ENCODE peak calls at places on chromosomes 4 and X, in five cellular contexts. One of them, this sample, is unnamed.

GRCh38 chr4:151979835-151980234 is 219.0 kb upstream of the GATB start:
- DNase-seq in stomach: no peak
- DNase-seq in IMR-90: no peak
- DNase-seq in testis: no peak
- DNase-seq in aorta: no peak
- DNase-seq in this sample: no peak

GRCh38 chr4:4631150-4631549 is 89.3 kb upstream of the STX18 start:
- DNase-seq in stomach: no peak
- DNase-seq in IMR-90: no peak
- DNase-seq in testis: no peak
- DNase-seq in aorta: no peak
- DNase-seq in this sample: no peak

GRCh38 chrX:150649096-150649870 is 43.9 kb upstream of the MTMR1 start:
- DNase-seq in stomach: no peak
- DNase-seq in IMR-90: peak; percentile 57
- DNase-seq in testis: peak; percentile 46
- DNase-seq in aorta: peak; percentile 57
- DNase-seq in this sample: no peak

GRCh38 chrX:153689654-153690465 is 2.1 kb downstream of the SLC6A8 start:
- DNase-seq in stomach: no peak
- DNase-seq in IMR-90: peak; percentile 23
- DNase-seq in testis: no peak
- DNase-seq in aorta: no peak
- DNase-seq in this sample: peak; percentile 15

GRCh38 chr4:72286185-72286584 is 254.4 kb downstream of the NPFFR2 start:
- DNase-seq in stomach: no peak
- DNase-seq in IMR-90: peak; percentile 12
- DNase-seq in testis: no peak
- DNase-seq in aorta: no peak
- DNase-seq in this sample: no peak

GRCh38 chr4:86977621-86978184 is 42.9 kb downstream of the AFF1 start:
- DNase-seq in stomach: no peak
- DNase-seq in IMR-90: peak; percentile 76
- DNase-seq in testis: no peak
- DNase-seq in aorta: no peak
- DNase-seq in this sample: no peak

GRCh38 chr4:98728433-98728832 is 70.0 kb upstream of the TSPAN5 start:
- DNase-seq in stomach: no peak
- DNase-seq in IMR-90: peak; percentile 69
- DNase-seq in testis: no peak
- DNase-seq in aorta: no peak
- DNase-seq in this sample: no peak

GRCh38 chrX:38935561-38935960 is 134.3 kb downstream of the MID1IP1 start:
- DNase-seq in stomach: no peak
- DNase-seq in IMR-90: no peak
- DNase-seq in testis: no peak
- DNase-seq in aorta: no peak
- DNase-seq in this sample: no peak

GRCh38 chrX:97790850-97791249 is 907.1 kb downstream of the RPA4 start:
- DNase-seq in stomach: no peak
- DNase-seq in IMR-90: no peak
- DNase-seq in testis: no peak
- DNase-seq in aorta: no peak
- DNase-seq in this sample: no peak

GRCh38 chr4:108036252-108036651 is 46.6 kb downstream of the HADH start:
- DNase-seq in stomach: no peak
- DNase-seq in IMR-90: no peak
- DNase-seq in testis: no peak
- DNase-seq in aorta: no peak
- DNase-seq in this sample: no peak

GRCh38 chr4:151485541-151486131 is 76.7 kb downstream of the FHIP1A start:
- DNase-seq in stomach: no peak
- DNase-seq in IMR-90: no peak
- DNase-seq in testis: no peak
- DNase-seq in aorta: no peak
- DNase-seq in this sample: peak; percentile 60

GRCh38 chrX:118976599-118977340 is 2.4 kb downstream of the LONRF3 start:
- DNase-seq in stomach: peak; percentile 75
- DNase-seq in IMR-90: no peak
- DNase-seq in testis: peak; percentile 31
- DNase-seq in aorta: peak; percentile 74
- DNase-seq in this sample: peak; percentile 81

GRCh38 chr4:100649478-100649877 is 131.7 kb upstream of the EMCN start:
- DNase-seq in stomach: no peak
- DNase-seq in IMR-90: no peak
- DNase-seq in testis: no peak
- DNase-seq in aorta: no peak
- DNase-seq in this sample: no peak

DNA sequence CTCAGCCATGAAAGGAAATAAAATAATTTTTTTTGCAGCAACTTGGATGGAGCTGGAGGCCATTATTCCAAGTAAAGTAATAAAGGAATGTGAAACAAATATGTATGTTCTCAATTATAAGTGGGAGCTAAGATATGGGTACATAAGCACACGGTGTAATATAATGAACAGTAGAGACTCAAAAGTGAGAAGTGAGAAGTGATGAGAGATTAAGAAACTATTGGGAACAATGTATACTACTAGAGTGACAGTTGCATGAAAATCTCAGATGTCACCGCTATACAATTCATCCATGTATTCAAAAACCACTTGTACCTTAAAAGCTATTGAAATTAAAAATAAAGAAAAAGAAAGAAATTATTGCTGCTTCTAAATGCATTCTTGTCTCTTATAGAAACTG is 182.9 kb upstream of the TACR3 start:
- DNase-seq in stomach: no peak
- DNase-seq in IMR-90: no peak
- DNase-seq in testis: no peak
- DNase-seq in aorta: no peak
- DNase-seq in this sample: no peak
- H3K27ac ChIP-seq in stomach: no peak overlapping the region
- H3K27ac ChIP-seq in IMR-90: no peak overlapping the region
- H3K27ac ChIP-seq in testis: no peak overlapping the region
- H3K27ac ChIP-seq in aorta: no peak overlapping the region
- H3K27ac ChIP-seq in this sample: no peak overlapping the region

GRCh38 chrX:65524139-65524538 is 10.4 kb downstream of the LAS1L start:
- DNase-seq in stomach: no peak
- DNase-seq in IMR-90: no peak
- DNase-seq in testis: no peak
- DNase-seq in aorta: no peak
- DNase-seq in this sample: no peak

GRCh38 chrX:65528293-65528692 is 6.3 kb downstream of the LAS1L start:
- DNase-seq in stomach: no peak
- DNase-seq in IMR-90: no peak
- DNase-seq in testis: no peak
- DNase-seq in aorta: no peak
- DNase-seq in this sample: no peak

GRCh38 chrX:65517923-65518322 is 16.7 kb downstream of the LAS1L start:
- DNase-seq in stomach: no peak
- DNase-seq in IMR-90: no peak
- DNase-seq in testis: no peak
- DNase-seq in aorta: no peak
- DNase-seq in this sample: no peak

GRCh38 chrX:65528705-65529340 is 5.8 kb downstream of the LAS1L start:
- DNase-seq in stomach: peak; percentile 61
- DNase-seq in IMR-90: peak; percentile 10
- DNase-seq in testis: peak; percentile 59
- DNase-seq in aorta: no peak
- DNase-seq in this sample: peak; percentile 46

GRCh38 chrX:65522739-65523372 is 11.7 kb downstream of the LAS1L start:
- DNase-seq in stomach: no peak
- DNase-seq in IMR-90: peak; percentile 52
- DNase-seq in testis: no peak
- DNase-seq in aorta: no peak
- DNase-seq in this sample: no peak
- H3K27ac ChIP-seq in stomach: no peak overlapping the region
- H3K27ac ChIP-seq in IMR-90: no peak overlapping the region
- H3K27ac ChIP-seq in testis: no peak overlapping the region
- H3K27ac ChIP-seq in aorta: no peak overlapping the region
- H3K27ac ChIP-seq in this sample: no peak overlapping the region

DNA sequence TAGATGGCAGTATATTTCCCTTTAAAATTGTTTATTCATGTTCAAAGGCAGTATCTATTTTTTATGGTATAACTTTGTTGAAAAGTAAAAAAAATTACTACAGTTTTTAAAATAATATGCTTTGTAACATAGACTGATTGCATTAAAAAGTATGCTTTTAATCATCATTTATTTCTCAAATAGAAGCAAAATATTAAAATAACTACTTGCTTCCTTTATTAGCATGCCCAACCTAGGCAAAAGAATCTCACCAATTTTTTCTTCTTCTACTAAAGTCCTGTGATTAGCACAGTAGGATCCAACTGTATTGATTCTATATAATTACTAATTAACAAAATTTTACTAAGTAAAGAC is 69.6 kb upstream of the NFKB1 start:
- DNase-seq in stomach: no peak
- DNase-seq in IMR-90: no peak
- DNase-seq in testis: no peak
- DNase-seq in aorta: no peak
- DNase-seq in this sample: no peak
- H3K27ac ChIP-seq in stomach: peak overlapping the region; percentile 71
- H3K27ac ChIP-seq in IMR-90: no peak overlapping the region
- H3K27ac ChIP-seq in testis: no peak overlapping the region
- H3K27ac ChIP-seq in aorta: no peak overlapping the region
- H3K27ac ChIP-seq in this sample: no peak overlapping the region

GRCh38 chrX:13000311-13000811 is 25.5 kb downstream of the TMSB4X start:
- DNase-seq in stomach: no peak
- DNase-seq in IMR-90: no peak
- DNase-seq in testis: peak; percentile 17
- DNase-seq in aorta: peak; percentile 65
- DNase-seq in this sample: no peak
- H3K27ac ChIP-seq in stomach: peak overlapping the region; percentile 77
- H3K27ac ChIP-seq in IMR-90: no peak overlapping the region
- H3K27ac ChIP-seq in testis: no peak overlapping the region
- H3K27ac ChIP-seq in aorta: no peak overlapping the region
- H3K27ac ChIP-seq in this sample: no peak overlapping the region

GRCh38 chrX:47197526-47197925 is 3.9 kb downstream of the UBA1 start:
- DNase-seq in stomach: no peak
- DNase-seq in IMR-90: no peak
- DNase-seq in testis: peak; percentile 38
- DNase-seq in aorta: peak; percentile 34
- DNase-seq in this sample: no peak

GRCh38 chrX:47198026-47198686 is 4.5 kb downstream of the UBA1 start:
- DNase-seq in stomach: no peak
- DNase-seq in IMR-90: peak; percentile 20
- DNase-seq in testis: no peak
- DNase-seq in aorta: no peak
- DNase-seq in this sample: no peak

GRCh38 chrX:47200385-47201150 is 6.9 kb downstream of the UBA1 start:
- DNase-seq in stomach: no peak
- DNase-seq in IMR-90: peak; percentile 65
- DNase-seq in testis: no peak
- DNase-seq in aorta: peak; percentile 52
- DNase-seq in this sample: no peak

GRCh38 chrX:47198687-47199080 is 5.1 kb downstream of the UBA1 start:
- DNase-seq in stomach: no peak
- DNase-seq in IMR-90: no peak
- DNase-seq in testis: no peak
- DNase-seq in aorta: peak; percentile 38
- DNase-seq in this sample: no peak

DNA sequence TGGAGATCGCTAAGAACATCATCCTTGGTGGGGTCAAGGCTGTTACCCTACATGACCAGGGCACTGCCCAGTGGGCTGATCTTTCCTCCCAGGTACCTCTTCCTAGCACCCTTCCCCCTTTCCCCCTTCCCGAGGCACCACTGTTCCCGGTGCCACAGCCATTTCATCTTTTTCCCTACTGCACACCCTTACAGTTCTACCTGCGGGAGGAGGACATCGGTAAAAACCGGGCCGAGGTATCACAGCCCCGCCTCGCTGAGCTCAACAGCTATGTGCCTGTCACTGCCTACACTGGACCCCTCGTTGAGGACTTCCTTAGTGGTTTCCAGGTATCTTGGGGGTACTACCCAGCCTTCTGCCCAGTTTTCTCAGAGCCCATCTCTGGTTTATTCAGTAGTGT is 5.7 kb downstream of the UBA1 start:
- DNase-seq in stomach: no peak
- DNase-seq in IMR-90: no peak
- DNase-seq in testis: no peak
- DNase-seq in aorta: no peak
- DNase-seq in this sample: no peak
- H3K27ac ChIP-seq in stomach: no peak overlapping the region
- H3K27ac ChIP-seq in IMR-90: no peak overlapping the region
- H3K27ac ChIP-seq in testis: no peak overlapping the region
- H3K27ac ChIP-seq in aorta: no peak overlapping the region
- H3K27ac ChIP-seq in this sample: no peak overlapping the region

GRCh38 chr4:8351931-8352367 is 82.4 kb downstream of the HTRA3 start:
- DNase-seq in stomach: peak; percentile 32
- DNase-seq in IMR-90: peak; percentile 39
- DNase-seq in testis: peak; percentile 65
- DNase-seq in aorta: no peak
- DNase-seq in this sample: no peak
- H3K27ac ChIP-seq in stomach: peak overlapping the region; percentile 38
- H3K27ac ChIP-seq in IMR-90: peak overlapping the region; percentile 42
- H3K27ac ChIP-seq in testis: no peak overlapping the region
- H3K27ac ChIP-seq in aorta: no peak overlapping the region
- H3K27ac ChIP-seq in this sample: no peak overlapping the region

GRCh38 chrX:10158279-10158939 is 1.6 kb downstream of the CLCN4 start:
- DNase-seq in stomach: no peak
- DNase-seq in IMR-90: no peak
- DNase-seq in testis: peak; percentile 60
- DNase-seq in aorta: peak; percentile 61
- DNase-seq in this sample: no peak
- H3K27ac ChIP-seq in stomach: no peak overlapping the region
- H3K27ac ChIP-seq in IMR-90: no peak overlapping the region
- H3K27ac ChIP-seq in testis: no peak overlapping the region
- H3K27ac ChIP-seq in aorta: no peak overlapping the region
- H3K27ac ChIP-seq in this sample: no peak overlapping the region

GRCh38 chr4:129264008-129264657 is 168.2 kb downstream of the C4orf33 start:
- DNase-seq in stomach: no peak
- DNase-seq in IMR-90: no peak
- DNase-seq in testis: no peak
- DNase-seq in aorta: no peak
- DNase-seq in this sample: no peak
- H3K27ac ChIP-seq in stomach: no peak overlapping the region
- H3K27ac ChIP-seq in IMR-90: no peak overlapping the region
- H3K27ac ChIP-seq in testis: no peak overlapping the region
- H3K27ac ChIP-seq in aorta: no peak overlapping the region
- H3K27ac ChIP-seq in this sample: no peak overlapping the region

GRCh38 chr4:51853027-51853682 is 10.2 kb downstream of the DCUN1D4 start:
- DNase-seq in stomach: peak; percentile 36
- DNase-seq in IMR-90: peak; percentile 17
- DNase-seq in testis: no peak
- DNase-seq in aorta: no peak
- DNase-seq in this sample: peak; percentile 66
- H3K27ac ChIP-seq in stomach: peak overlapping the region; percentile 78
- H3K27ac ChIP-seq in IMR-90: peak overlapping the region; percentile 72
- H3K27ac ChIP-seq in testis: no peak overlapping the region
- H3K27ac ChIP-seq in aorta: peak overlapping the region; percentile 68
- H3K27ac ChIP-seq in this sample: peak overlapping the region; percentile 0

This sample was measured in right lobe of liver.